ENCODE peak calls at places on chromosomes 11 and 22, in ten cellular contexts. C is AG04449, B is Peyer's patch, F is adrenal gland, D is MM.1S, G is AG10803, J is transverse colon, O is lower lobe of right lung, Q is brain microvascular endothelial cell, V is dorsolateral prefrontal cortex. H is an unnamed sample.

GRCh38 chr11:57761301-57762234 is at the start of gene CTNND1:
- DNase-seq in C (peak), B (peak), F (peak), D (no peak), G (peak), J (peak), O (peak), Q (peak), V (peak), H (peak)

GRCh38 chr11:2576536-2576935 is 123.3 kb downstream of the KCNQ1OT1 start:
- DNase-seq in C (no peak), B (peak), F (peak), D (no peak), G (no peak), J (peak), O (peak), Q (no peak), V (peak), H (no peak)

GRCh38 chr11:1750481-1750839 is at the start of gene IFITM10:
- DNase-seq in C (no peak), B (no peak), F (peak), D (no peak), G (no peak), J (peak), O (no peak), Q (no peak), V (no peak), H (peak)

GRCh38 chr22:45502215-45503070 is at the start of gene FBLN1:
- DNase-seq in C (no peak), B (no peak), F (no peak), D (no peak), G (no peak), J (no peak), O (peak), Q (no peak), V (no peak), H (no peak)

GRCh38 chr11:65412271-65413076 is 10.1 kb upstream of the NEAT1 start:
- DNase-seq in C (no peak), B (no peak), F (no peak), D (no peak), G (no peak), J (no peak), O (peak), Q (no peak), V (no peak), H (no peak)

GRCh38 chr11:128865490-128865889 is 1.6 kb downstream of the KCNJ1 start:
- DNase-seq in C (no peak), B (no peak), F (no peak), D (no peak), G (no peak), J (no peak), O (no peak), Q (no peak), V (no peak), H (no peak)

GRCh38 chr11:2777396-2777795 is 77.6 kb upstream of the KCNQ1OT1 start:
- DNase-seq in C (no peak), B (peak), F (peak), D (no peak), G (peak), J (no peak), O (peak), Q (no peak), V (peak), H (no peak)

GRCh38 chr11:134466035-134466908 is 54.2 kb upstream of the B3GAT1 start:
- DNase-seq in C (no peak), B (no peak), F (no peak), D (no peak), G (no peak), J (peak), O (no peak), Q (no peak), V (peak), H (no peak)

GRCh38 chr22:38163844-38164577 is 17.6 kb downstream of the PLA2G6 start:
- DNase-seq in C (no peak), B (no peak), F (no peak), D (no peak), G (no peak), J (no peak), O (no peak), Q (no peak), V (no peak), H (no peak)

GRCh38 chr22:45863981-45864751 is 112.8 kb downstream of the WNT7B start:
- DNase-seq in C (no peak), B (peak), F (peak), D (peak), G (peak), J (peak), O (peak), Q (peak), V (peak), H (peak)

GRCh38 chr11:73141309-73142127 is 600 bp downstream of the FCHSD2 start:
- DNase-seq in C (no peak), B (peak), F (peak), D (peak), G (peak), J (peak), O (peak), Q (peak), V (peak), H (peak)

GRCh38 chr11:73140213-73141030 is 1.7 kb downstream of the FCHSD2 start:
- DNase-seq in C (no peak), B (peak), F (peak), D (peak), G (peak), J (no peak), O (no peak), Q (peak), V (peak), H (peak)

GRCh38 chr11:73142128-73142377 is at the start of gene FCHSD2:
- DNase-seq in C (no peak), B (no peak), F (no peak), D (no peak), G (no peak), J (no peak), O (no peak), Q (no peak), V (no peak), H (no peak)

GRCh38 chr11:73139476-73140198 is 2.5 kb downstream of the FCHSD2 start:
- DNase-seq in C (no peak), B (no peak), F (no peak), D (no peak), G (peak), J (no peak), O (no peak), Q (no peak), V (no peak), H (peak)

DNA sequence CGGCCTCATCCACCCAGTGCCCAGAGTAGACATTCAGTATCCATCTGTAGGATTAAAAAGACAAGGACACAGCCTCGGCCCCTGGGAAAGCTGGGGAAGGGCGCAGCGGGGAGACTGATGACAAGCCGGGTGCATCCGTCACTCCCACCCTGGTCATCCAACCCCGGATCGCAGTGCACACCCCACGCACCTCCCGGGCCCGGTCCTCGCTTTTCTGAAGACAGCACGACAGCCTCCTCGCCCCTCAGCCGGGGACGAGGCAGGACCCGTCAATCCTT is 1.1 kb downstream of the FCHSD2 start:
- DNase-seq in C (no peak), B (peak), F (peak), D (no peak), G (no peak), J (no peak), O (peak), Q (no peak), V (peak), H (peak)
- TF ChIP-seq CTCF in C (no peak), B (no peak), F (no peak), D (no peak), G (no peak), J (no peak), O (no peak), Q (no peak), V (no peak), H (no peak)

GRCh38 chr11:13487661-13488030 is 8.2 kb downstream of the PTH start:
- DNase-seq in C (no peak), B (no peak), F (no peak), D (no peak), G (peak), J (no peak), O (no peak), Q (peak), V (no peak), H (peak)
- H3K4me3 ChIP-seq in C (no peak), B (no peak), F (no peak), D (no peak), G (no peak), J (no peak), O (peak), Q (no peak), V (no peak), H (no peak)

DNA sequence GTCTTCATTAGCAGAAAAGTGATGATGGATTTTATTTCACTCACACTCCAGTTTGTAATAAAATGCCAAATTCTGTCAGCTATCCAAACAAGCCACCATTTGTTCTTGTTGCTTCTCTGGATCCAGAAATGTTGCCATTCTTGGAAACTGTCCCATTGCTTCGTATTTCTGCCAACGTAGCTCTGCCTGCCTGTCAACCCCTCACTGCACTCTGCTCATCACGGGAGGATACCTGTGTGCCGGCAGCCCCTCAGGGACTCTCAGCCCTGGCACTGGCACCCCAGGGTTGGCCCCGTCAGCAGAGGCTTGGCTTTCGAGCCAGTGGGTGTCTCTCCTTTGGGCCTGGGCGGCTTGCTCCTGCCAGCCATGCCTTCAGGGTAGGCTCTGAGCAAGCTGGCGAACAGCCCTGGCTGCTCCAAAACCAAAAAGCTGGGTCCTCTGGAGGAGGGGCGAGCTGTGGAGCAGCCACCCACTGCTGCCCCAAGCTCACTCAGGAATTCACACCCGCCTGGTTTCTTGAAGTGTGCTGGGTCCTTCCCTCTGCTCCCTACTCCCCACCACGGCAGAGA is 6.3 kb downstream of the YDJC start:
- DNase-seq in C (no peak), B (no peak), F (no peak), D (no peak), G (no peak), J (no peak), O (no peak), Q (no peak), V (peak), H (no peak)
- TF ChIP-seq CTCF in C (no peak), B (no peak), F (no peak), D (no peak), G (no peak), J (no peak), O (no peak), Q (no peak), V (no peak), H (no peak)

DNA sequence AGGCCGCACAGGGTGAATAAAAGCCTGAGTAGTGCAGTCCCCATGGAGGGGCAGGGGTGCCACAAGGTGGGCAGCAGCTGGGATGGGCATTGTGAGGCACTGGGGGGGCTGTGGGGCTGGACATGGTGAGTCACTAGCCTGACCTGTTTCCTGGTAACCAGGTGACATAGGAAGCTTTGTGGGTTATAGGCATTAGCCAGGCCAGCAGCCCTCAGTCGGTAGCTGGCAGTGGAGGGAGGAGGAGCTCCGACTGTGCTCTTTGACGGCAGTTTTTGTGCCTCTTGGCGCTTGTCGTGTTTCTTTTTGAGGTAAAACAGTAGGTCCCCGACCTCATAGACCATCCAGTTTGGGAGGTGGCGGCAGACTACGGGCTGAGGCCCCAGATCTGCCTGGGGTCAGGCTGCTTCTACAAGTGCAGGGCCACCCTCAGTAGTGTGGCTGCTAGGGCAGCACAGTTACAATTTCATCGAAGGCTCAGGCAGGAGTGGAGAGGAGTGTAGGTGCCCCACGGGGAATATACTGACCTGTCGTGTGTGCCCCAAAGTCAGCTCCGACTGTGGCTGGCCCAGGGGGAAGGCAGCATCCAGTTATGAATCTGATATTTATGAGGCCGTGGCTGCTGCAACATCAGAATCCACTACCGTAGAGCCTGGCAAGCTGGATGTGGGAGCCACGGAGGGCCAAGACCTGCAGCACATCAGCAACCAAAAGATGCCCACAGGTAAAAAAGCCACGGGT is 107.7 kb downstream of the CRYBB2 start:
- DNase-seq in C (no peak), B (no peak), F (no peak), D (no peak), G (no peak), J (no peak), O (no peak), Q (no peak), V (no peak), H (no peak)
- H3K4me3 ChIP-seq in C (no peak), B (no peak), F (no peak), D (no peak), G (no peak), J (no peak), O (no peak), Q (no peak), V (no peak), H (no peak)

DNA sequence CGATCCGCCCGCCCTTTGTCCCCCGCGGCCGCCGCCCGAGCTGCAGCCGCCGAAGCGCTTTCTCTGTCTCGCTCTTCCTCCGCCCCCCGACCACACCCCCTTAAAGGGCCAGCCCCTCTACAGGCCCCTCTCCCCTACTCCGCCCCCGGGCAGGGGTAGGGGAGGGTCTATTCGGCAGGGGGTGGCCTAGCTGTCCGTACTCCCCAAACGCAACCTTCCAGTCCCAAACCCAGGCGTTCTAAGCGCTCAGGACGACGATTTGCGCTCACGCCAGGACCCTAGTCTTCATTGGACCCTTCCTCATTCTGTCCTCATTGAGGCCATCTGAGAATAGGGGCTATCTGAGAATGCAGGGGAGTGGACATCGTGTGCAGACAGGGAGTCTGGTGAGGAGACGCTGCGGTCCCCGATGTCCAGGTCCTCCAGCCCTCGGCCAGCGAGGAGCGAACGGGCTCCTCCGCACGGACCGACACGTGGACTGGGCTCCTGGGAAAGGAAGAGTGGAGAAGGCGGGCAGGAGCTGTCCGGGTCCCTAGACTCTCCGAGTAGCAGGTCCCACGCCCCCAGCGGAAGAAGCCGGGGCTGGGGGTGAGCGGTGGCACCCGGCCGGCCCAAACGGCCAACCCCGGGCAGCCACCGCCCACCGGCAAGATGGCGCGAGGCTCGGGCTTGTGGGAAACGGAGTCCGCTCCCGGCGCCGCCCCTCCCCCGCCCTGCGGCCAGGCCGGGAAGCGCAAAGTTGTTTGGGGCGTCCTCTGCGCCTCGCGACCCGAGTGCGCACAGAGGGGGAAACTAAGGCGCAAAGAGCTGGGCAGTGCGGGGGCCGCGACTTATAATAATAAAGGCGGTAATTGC is at the start of gene PPP1R14B:
- DNase-seq in C (no peak), B (peak), F (peak), D (peak), G (peak), J (peak), O (peak), Q (peak), V (peak), H (peak)
- TF ChIP-seq CTCF in C (no peak), B (peak), F (peak), D (no peak), G (no peak), J (peak), O (peak), Q (no peak), V (peak), H (no peak)

DNA sequence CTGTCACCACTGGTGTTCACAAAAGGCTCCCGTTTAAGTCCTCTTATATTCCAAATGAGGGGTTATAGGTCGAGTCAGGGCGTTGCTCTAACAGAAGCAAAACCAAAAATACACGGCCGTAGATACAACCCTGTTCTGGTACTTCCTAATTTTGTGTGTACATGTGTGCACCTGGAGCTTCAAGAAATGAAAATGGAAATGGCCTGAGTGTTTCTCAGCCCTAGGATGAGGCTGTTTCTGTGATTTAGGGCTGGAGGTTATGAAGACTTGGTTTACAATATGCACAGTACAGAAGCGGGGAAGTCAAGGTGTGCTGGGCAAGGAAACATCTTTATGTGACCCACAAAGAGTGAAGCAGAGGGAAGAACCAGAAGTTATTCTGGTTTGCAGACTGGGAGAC is 110.4 kb upstream of the OR4B1 start:
- DNase-seq in C (no peak), B (no peak), F (no peak), D (peak), G (no peak), J (no peak), O (no peak), Q (no peak), V (no peak), H (no peak)
- H3K4me3 ChIP-seq in C (no peak), B (no peak), F (no peak), D (peak), G (no peak), J (no peak), O (no peak), Q (no peak), V (no peak), H (no peak)

DNA sequence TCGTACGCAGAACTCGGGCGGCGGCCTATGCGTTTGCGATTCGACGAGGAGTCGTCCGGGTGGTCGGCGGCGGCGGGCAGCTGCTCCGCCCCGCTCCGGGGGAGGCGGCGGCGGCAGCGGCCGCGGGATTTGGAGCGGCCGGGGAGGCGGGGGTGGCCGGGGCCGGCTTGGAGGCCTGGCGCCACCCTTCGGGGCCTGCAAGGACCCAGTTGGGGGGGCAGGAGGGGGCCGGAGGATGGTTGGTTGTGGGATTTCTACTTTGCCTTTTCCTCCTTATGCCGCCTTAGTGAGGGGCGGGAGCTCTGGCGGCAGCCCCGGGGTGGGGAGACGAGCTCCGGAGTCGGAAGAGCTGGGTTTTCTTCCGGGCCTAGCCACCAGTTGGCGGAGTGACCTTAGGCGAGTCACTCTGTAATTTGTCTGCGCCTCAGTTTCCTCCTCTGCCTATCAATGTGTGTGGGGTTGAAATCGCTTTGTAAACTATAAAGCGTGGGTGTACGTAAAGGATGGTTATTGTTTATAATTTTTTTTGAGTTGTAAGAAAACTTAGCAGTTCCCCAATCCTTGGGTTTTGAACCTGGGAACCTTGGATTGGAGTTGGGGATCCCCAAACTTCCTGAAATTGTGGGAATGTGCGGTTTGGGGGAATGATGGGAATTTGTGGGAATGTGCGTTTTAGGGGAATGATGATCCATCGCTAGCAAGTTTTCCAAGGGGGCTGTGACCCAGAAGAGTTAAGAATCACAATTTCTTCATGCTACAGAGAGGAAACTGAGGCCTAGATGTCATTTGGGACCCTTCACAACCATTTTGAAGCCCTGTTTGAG is 679 bp downstream of the TUG1 start:
- DNase-seq in C (no peak), B (peak), F (peak), D (peak), G (peak), J (peak), O (no peak), Q (peak), V (peak), H (peak)
- TF ChIP-seq CTCF in C (no peak), B (no peak), F (no peak), D (no peak), G (peak), J (peak), O (peak), Q (peak), V (no peak), H (no peak)

GRCh38 chr22:49186756-49187155 is 640.9 kb downstream of the BRD1 start:
- DNase-seq in C (no peak), B (no peak), F (no peak), D (no peak), G (no peak), J (no peak), O (peak), Q (no peak), V (no peak), H (no peak)
- H3K4me3 ChIP-seq in C (no peak), B (no peak), F (no peak), D (no peak), G (no peak), J (no peak), O (no peak), Q (no peak), V (no peak), H (no peak)

GRCh38 chr11:45918331-45918941 is 759 bp upstream of the PEX16 start:
- DNase-seq in C (no peak), B (peak), F (peak), D (peak), G (peak), J (peak), O (peak), Q (peak), V (peak), H (peak)
- TF ChIP-seq CTCF in C (no peak), B (no peak), F (no peak), D (no peak), G (no peak), J (no peak), O (no peak), Q (no peak), V (no peak), H (no peak)

H was measured in fibroblast of mammary gland.